ENCODE peak calls at places on chromosome 6, in eight cellular contexts. R, V, A, Z, U, P, H and T are unnamed samples.

GRCh38 chr6:142842423-142843261 is 102.3 kb downstream of the HIVEP2 start:
- DNase-seq in R (peak), V (no peak), A (no peak), Z (no peak), U (no peak), P (peak), H (no peak), T (peak)

GRCh38 chr6:131063764-131064272 is 773 bp upstream of the EPB41L2 start:
- DNase-seq in R (no peak), V (no peak), A (no peak), Z (no peak), U (peak), P (no peak), H (no peak), T (peak)

GRCh38 chr6:44043479-44044153 is 83.6 kb downstream of the MRPL14 start:
- DNase-seq in R (no peak), V (no peak), A (no peak), Z (no peak), U (no peak), P (no peak), H (no peak), T (no peak)

GRCh38 chr6:35400901-35401311 is 51.2 kb upstream of the FANCE start:
- DNase-seq in R (no peak), V (no peak), A (peak), Z (no peak), U (peak), P (peak), H (no peak), T (no peak)

GRCh38 chr6:149147939-149148718 is 169.4 kb upstream of the TAB2 start:
- DNase-seq in R (no peak), V (no peak), A (no peak), Z (no peak), U (no peak), P (no peak), H (no peak), T (no peak)

GRCh38 chr6:135630789-135631376 is 133.3 kb upstream of the AHI1 start:
- DNase-seq in R (no peak), V (no peak), A (no peak), Z (no peak), U (no peak), P (no peak), H (no peak), T (no peak)

GRCh38 chr6:150238294-150238693 is 95.5 kb downstream of the PPP1R14C start:
- DNase-seq in R (no peak), V (no peak), A (no peak), Z (peak), U (peak), P (peak), H (no peak), T (no peak)

GRCh38 chr6:113508249-113508648 is 348.9 kb upstream of the MARCKS start:
- DNase-seq in R (no peak), V (no peak), A (no peak), Z (no peak), U (no peak), P (no peak), H (no peak), T (no peak)

GRCh38 chr6:106975699-106976032 is 1.1 kb upstream of the CD24 start:
- DNase-seq in R (no peak), V (no peak), A (no peak), Z (no peak), U (no peak), P (peak), H (no peak), T (no peak)

GRCh38 chr6:99146716-99147115 is 199.0 kb upstream of the FBXL4 start:
- DNase-seq in R (no peak), V (no peak), A (no peak), Z (no peak), U (no peak), P (no peak), H (no peak), T (no peak)

GRCh38 chr6:82570083-82570482 is 206.5 kb downstream of the TPBG start:
- DNase-seq in R (no peak), V (no peak), A (no peak), Z (no peak), U (no peak), P (peak), H (no peak), T (no peak)

GRCh38 chr6:15658345-15658744 is 4.5 kb downstream of the DTNBP1 start:
- DNase-seq in R (no peak), V (no peak), A (no peak), Z (no peak), U (no peak), P (no peak), H (no peak), T (peak)
- TF ChIP-seq CTCF in R (no peak), V (no peak), A (no peak), Z (no peak), U (no peak), P (no peak), H (no peak), T (no peak)

GRCh38 chr6:157611406-157611805 is 211.6 kb upstream of the SNX9 start:
- DNase-seq in R (no peak), V (no peak), A (no peak), Z (no peak), U (no peak), P (no peak), H (no peak), T (no peak)
- H3K4me3 ChIP-seq in R (no peak), V (no peak), A (no peak), Z (no peak), U (no peak), P (no peak), H (no peak), T (no peak)

GRCh38 chr6:25469797-25470388 is 182.1 kb upstream of the SCGN start:
- DNase-seq in R (no peak), V (no peak), A (no peak), Z (no peak), U (no peak), P (no peak), H (no peak), T (no peak)
- TF ChIP-seq CTCF in R (peak), V (peak), A (peak), Z (no peak), U (no peak), P (peak), H (peak), T (no peak)

DNA sequence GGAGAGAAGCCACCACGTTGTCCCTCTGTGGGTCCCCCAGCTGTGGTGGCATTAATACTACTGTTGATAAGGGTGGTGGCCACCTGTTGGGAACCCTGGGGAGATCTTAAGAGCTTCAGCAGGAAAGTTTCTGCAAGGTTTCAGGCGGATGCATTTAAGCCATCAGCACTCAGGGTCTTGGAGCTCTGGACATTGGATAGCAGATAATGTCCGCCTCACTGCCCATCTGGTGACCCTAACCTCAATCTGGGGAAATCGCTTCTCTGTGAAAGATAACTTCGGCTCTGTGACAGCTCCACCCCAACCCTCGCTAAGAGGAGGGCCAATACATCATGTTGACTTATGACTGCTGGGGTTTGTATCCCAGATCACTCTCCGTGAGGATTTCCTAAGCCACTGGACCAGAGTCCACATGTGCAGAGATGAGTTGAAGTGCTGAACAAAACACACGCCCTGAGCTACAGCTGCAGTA is 92.9 kb downstream of the FOXC1 start:
- DNase-seq in R (no peak), V (no peak), A (no peak), Z (no peak), U (no peak), P (no peak), H (no peak), T (no peak)
- H3K4me3 ChIP-seq in R (no peak), V (no peak), A (no peak), Z (no peak), U (no peak), P (no peak), H (peak), T (no peak)

DNA sequence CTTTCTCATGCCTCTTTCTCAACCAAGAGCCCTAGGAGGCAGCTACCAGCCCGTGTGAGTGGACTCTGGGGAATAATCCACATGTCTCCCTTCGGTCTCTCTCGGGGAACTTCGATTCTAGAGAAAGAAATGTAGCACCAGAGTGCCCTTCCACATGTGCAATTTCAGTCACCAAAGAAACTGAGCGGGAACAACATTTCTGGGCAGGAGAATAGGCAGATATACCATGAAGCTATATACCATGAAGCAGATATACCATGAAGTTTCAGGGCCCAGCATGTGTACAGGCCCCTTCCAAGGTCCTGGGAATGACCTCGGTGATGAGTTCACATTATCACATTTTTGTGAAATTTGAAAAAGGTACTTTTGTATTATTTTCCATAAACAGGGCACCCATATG is 60.8 kb downstream of the PDE10A start:
- DNase-seq in R (no peak), V (no peak), A (no peak), Z (no peak), U (no peak), P (no peak), H (no peak), T (no peak)
- TF ChIP-seq CTCF in R (no peak), V (no peak), A (no peak), Z (no peak), U (no peak), P (no peak), H (no peak), T (no peak)

GRCh38 chr6:111038534-111039252 is 48.6 kb upstream of the SLC16A10 start:
- DNase-seq in R (no peak), V (no peak), A (no peak), Z (no peak), U (no peak), P (no peak), H (no peak), T (no peak)
- H3K4me3 ChIP-seq in R (no peak), V (no peak), A (no peak), Z (no peak), U (no peak), P (no peak), H (no peak), T (no peak)